ENCODE peak calls at places on chromosomes 2 and 18, in six cellular contexts. G is IMR-90, Y is trophoblast cell, N is H9, K is mesenchymal stem cell, P is H1. D is an unnamed sample.

GRCh38 chr2:160970052-160970846 is 190.0 kb upstream of the TANK start:
- DNase-seq in G (peak), Y (peak), N (peak), K (peak), P (peak), D (peak)

GRCh38 chr2:134866498-134867099 is 28.2 kb downstream of the ACMSD start:
- DNase-seq in G (peak), Y (peak), N (no peak), K (peak), P (no peak), D (no peak)

GRCh38 chr2:104539649-104540048 is 314.3 kb upstream of the POU3F3 start:
- DNase-seq in G (no peak), Y (no peak), N (no peak), K (no peak), P (no peak), D (no peak)

GRCh38 chr2:1455466-1455865 is 42.2 kb downstream of the TPO start:
- DNase-seq in G (no peak), Y (no peak), N (no peak), K (no peak), P (no peak), D (no peak)

GRCh38 chr2:177574357-177574756 is 181.8 kb downstream of the AGPS start:
- DNase-seq in G (no peak), Y (no peak), N (no peak), K (no peak), P (no peak), D (no peak)

GRCh38 chr2:3493610-3493997 is 25.7 kb downstream of the ADI1 start:
- DNase-seq in G (peak), Y (no peak), N (peak), K (no peak), P (peak), D (peak)

GRCh38 chr2:237310515-237311114 is 103.3 kb downstream of the COL6A3 start:
- DNase-seq in G (peak), Y (peak), N (no peak), K (no peak), P (no peak), D (no peak)

GRCh38 chr18:55633032-55633431 is 45.0 kb upstream of the TCF4 start:
- DNase-seq in G (no peak), Y (peak), N (no peak), K (no peak), P (no peak), D (no peak)

GRCh38 chr2:187871506-187871905 is 317.3 kb upstream of the TFPI start:
- DNase-seq in G (no peak), Y (no peak), N (no peak), K (no peak), P (no peak), D (no peak)

GRCh38 chr18:76351961-76352581 is 143.0 kb downstream of the ZNF516 start:
- DNase-seq in G (peak), Y (no peak), N (peak), K (peak), P (no peak), D (no peak)

GRCh38 chr2:207253946-207254345 is 88.2 kb upstream of the KLF7 start:
- DNase-seq in G (peak), Y (peak), N (no peak), K (peak), P (no peak), D (no peak)

GRCh38 chr2:12083713-12084420 is 337.4 kb downstream of the LPIN1 start:
- DNase-seq in G (no peak), Y (no peak), N (no peak), K (no peak), P (no peak), D (no peak)

DNA sequence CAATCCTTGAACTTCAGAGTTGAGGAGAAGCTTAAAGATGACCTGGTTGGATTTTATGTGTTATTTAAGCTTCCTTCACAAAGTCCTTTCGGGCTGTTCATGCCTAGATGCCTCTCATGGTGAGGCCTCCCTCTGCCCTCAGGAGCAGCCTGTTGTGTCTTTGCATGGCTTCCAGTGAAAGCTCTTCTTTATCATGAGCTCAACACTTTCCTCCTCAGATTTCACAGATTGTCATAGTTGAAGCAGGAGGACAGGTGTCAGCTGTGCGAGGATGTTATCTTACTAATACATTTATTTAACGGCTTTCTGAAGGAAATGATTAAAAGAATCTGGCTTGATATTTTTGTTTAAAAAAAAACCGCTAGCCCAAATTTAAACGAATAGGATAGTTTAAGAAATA is 48.8 kb upstream of the ITSN2 start:
- DNase-seq in G (no peak), Y (no peak), N (no peak), K (no peak), P (no peak), D (no peak)
- H3K14ac ChIP-seq in G (no peak), Y (no peak), N (no peak), K (no peak), P (no peak), D (no peak)

GRCh38 chr2:188979730-188980123 is 5.6 kb downstream of the COL3A1 start:
- DNase-seq in G (no peak), Y (no peak), N (no peak), K (no peak), P (no peak), D (no peak)
- H3K4me2 ChIP-seq in G (peak), Y (no peak), N (no peak), K (no peak), P (no peak), D (no peak)

GRCh38 chr2:227411320-227411989 is 23.7 kb upstream of the SCYGR1 start:
- DNase-seq in G (peak), Y (no peak), N (no peak), K (peak), P (no peak), D (no peak)
- H3K14ac ChIP-seq in G (no peak), Y (no peak), N (no peak), K (no peak), P (no peak), D (no peak)

DNA sequence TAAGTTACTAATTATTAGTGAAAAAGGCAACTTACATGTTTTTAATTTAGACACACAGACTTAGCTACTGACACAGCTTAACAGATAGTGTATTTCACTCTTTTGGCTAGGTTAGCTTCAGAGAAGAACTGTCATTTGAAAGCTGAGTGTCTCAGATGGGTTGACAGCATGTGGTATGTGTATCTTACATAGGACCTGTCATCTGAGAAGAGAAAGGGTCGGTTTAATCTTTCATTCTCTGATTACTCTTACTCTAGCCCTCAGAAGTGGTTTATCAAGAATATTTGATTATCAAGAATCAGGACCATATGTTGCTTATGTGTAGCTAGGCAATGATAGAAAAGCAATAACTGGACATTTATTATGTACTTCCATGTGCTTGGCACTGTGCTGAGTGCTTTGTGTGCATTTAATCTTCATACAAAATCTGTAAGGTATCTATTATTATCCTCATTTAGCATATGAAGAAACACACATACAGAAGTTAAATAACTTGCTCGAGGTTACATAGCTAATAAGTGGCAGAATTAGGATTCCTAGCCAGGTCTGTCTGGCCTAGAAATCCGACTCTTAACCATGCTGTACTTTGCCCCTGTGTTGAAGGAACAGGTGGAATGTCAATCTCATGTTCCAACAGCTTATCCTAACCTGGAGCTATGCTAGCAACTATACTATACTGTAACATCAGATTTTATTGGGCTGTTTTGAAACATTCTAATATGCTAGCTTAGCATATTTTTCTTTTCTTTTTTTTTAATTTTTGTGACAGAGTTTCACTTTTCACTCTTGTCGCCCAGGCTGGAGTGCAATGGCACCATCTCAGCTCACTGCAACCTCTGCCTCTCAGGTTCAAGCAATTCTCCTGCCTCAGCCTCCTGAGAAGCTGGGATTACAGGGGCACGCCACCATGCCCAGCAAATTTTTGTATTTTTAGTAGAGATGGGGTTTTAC is 28.4 kb downstream of the CFLAR start:
- DNase-seq in G (no peak), Y (no peak), N (no peak), K (no peak), P (no peak), D (no peak)
- H3K4me2 ChIP-seq in G (no peak), Y (no peak), N (no peak), K (no peak), P (no peak), D (no peak)

GRCh38 chr2:28810384-28811285 is at the start of gene SPDYA:
- DNase-seq in G (peak), Y (peak), N (peak), K (peak), P (peak), D (peak)

GRCh38 chr2:28809927-28810326 is 707 bp upstream of the SPDYA start:
- DNase-seq in G (no peak), Y (no peak), N (peak), K (no peak), P (no peak), D (no peak)
- H3K14ac ChIP-seq in G (peak), Y (no peak), N (no peak), K (no peak), P (no peak), D (no peak)

GRCh38 chr2:64403426-64403825 is 50.5 kb upstream of the LGALSL start:
- DNase-seq in G (no peak), Y (no peak), N (no peak), K (no peak), P (no peak), D (no peak)
- H3K4me2 ChIP-seq in G (no peak), Y (no peak), N (no peak), K (no peak), P (no peak), D (no peak)

GRCh38 chr2:214578395-214578794 is 167.5 kb downstream of the VWC2L start:
- DNase-seq in G (no peak), Y (no peak), N (no peak), K (peak), P (no peak), D (no peak)
- H3K14ac ChIP-seq in G (no peak), Y (no peak), N (no peak), K (no peak), P (no peak), D (no peak)

GRCh38 chr18:63131106-63131943 is 188.2 kb downstream of the BCL2 start:
- DNase-seq in G (peak), Y (peak), N (peak), K (peak), P (no peak), D (peak)
- H3K4me2 ChIP-seq in G (peak), Y (no peak), N (no peak), K (no peak), P (no peak), D (no peak)